ENCODE peak calls at places on chromosomes 7 and 10, in four cellular contexts. K, H, M and O are unnamed samples.

GRCh38 chr7:98249106-98249505 is 2.9 kb downstream of the TECPR1 start:
- DNase-seq in M (no peak), K (no peak), H (no peak), O (no peak)

GRCh38 chr10:7408494-7409044 is 2.3 kb downstream of the SFMBT2 start:
- DNase-seq in K (peak), M (peak), H (peak), O (peak)

GRCh38 chr10:72096115-72097000 is 8.0 kb upstream of the SPOCK2 start:
- DNase-seq in H (no peak), K (no peak), M (no peak), O (peak)

GRCh38 chr7:44398506-44398905 is 73.1 kb upstream of the CAMK2B start:
- DNase-seq in H (no peak), K (no peak), M (no peak), O (no peak)

GRCh38 chr10:33506391-33506790 is 171.9 kb upstream of the NRP1 start:
- DNase-seq in M (no peak), H (no peak), K (no peak), O (no peak)

GRCh38 chr7:4753610-4754432 is 21.6 kb upstream of the AP5Z1 start:
- DNase-seq in M (peak), H (peak), K (peak), O (peak)

GRCh38 chr7:128909605-128910568 is 622 bp downstream of the KCP start:
- DNase-seq in K (no peak), M (peak), H (no peak), O (peak)

GRCh38 chr7:137636376-137636775 is 210.4 kb downstream of the DGKI start:
- DNase-seq in M (no peak), H (no peak), K (no peak), O (no peak)

GRCh38 chr10:128411624-128412023 is 285.4 kb upstream of the MKI67 start:
- DNase-seq in K (no peak), M (no peak), H (no peak), O (no peak)

GRCh38 chr10:61902448-61903183 is 1.1 kb downstream of the ARID5B start:
- DNase-seq in K (peak), M (no peak), H (peak), O (peak)

GRCh38 chr7:15839415-15840100 is 153.1 kb upstream of the MEOX2 start:
- DNase-seq in H (no peak), K (no peak), M (peak), O (no peak)

GRCh38 chr10:1182280-1183032 is 126.3 kb downstream of the WDR37 start:
- DNase-seq in K (no peak), H (no peak), M (no peak), O (no peak)

GRCh38 chr7:49669692-49670260 is 103.7 kb upstream of the VWC2 start:
- DNase-seq in K (no peak), H (no peak), M (no peak), O (no peak)

GRCh38 chr7:133978502-133979295 is 148.4 kb upstream of the LRGUK start:
- DNase-seq in M (no peak), K (no peak), H (no peak), O (no peak)

GRCh38 chr7:90720970-90721768 is 125.0 kb downstream of the CDK14 start:
- DNase-seq in K (no peak), M (no peak), H (no peak), O (peak)

GRCh38 chr7:77269360-77270075 is 69.9 kb upstream of the FGL2 start:
- DNase-seq in K (no peak), H (no peak), M (no peak), O (peak)

GRCh38 chr7:137196665-137197064 is 146.9 kb downstream of the PTN start:
- DNase-seq in K (no peak), M (no peak), H (no peak), O (peak)

GRCh38 chr10:35834916-35835499 is 192.9 kb upstream of the FZD8 start:
- DNase-seq in M (no peak), H (no peak), K (no peak), O (no peak)

GRCh38 chr10:78964952-78965633 is 103.7 kb upstream of the ZMIZ1 start:
- DNase-seq in H (peak), M (peak), K (no peak), O (peak)

GRCh38 chr10:18681971-18682403 is 22.8 kb downstream of the ARL5B start:
- DNase-seq in H (no peak), M (no peak), K (no peak), O (peak)

GRCh38 chr10:117754770-117755510 is 212.4 kb downstream of the EMX2 start:
- DNase-seq in K (no peak), M (no peak), H (no peak), O (no peak)

GRCh38 chr7:134448359-134449229 is 10.3 kb downstream of the AKR1B1 start:
- DNase-seq in M (no peak), K (no peak), H (no peak), O (peak)

GRCh38 chr10:122326806-122327205 is 47.7 kb upstream of the PLEKHA1 start:
- DNase-seq in H (no peak), K (no peak), M (no peak), O (no peak)